ENCODE peak calls at places on chromosomes 3 and 15, in ten cellular contexts. Y is GM12878, K is cardiac muscle cell, X is fibroblast of lung, P is neural progenitor cell, G is endodermal cell, M is sigmoid colon, Q is tibial artery, F is lung, R is thoracic aorta. I is an unnamed sample. For H3K4me1, H3K27me3 and H3K36me3, the result is how much of the 10 kb centered on the place peaks cover.

GRCh38 chr15:80426316-80426715 is 22.1 kb downstream of the ARNT2 start:
- DNase-seq in G (no peak), M (no peak), Q (no peak), K (no peak), P (no peak), X (no peak), R (no peak), F (no peak), Y (no peak), I (no peak)

GRCh38 chr3:125186261-125186770 is 26.2 kb downstream of the SLC12A8 start:
- DNase-seq in P (no peak), K (peak), R (no peak), Y (no peak), M (no peak), Q (no peak), X (peak), F (no peak), G (peak), I (no peak)

GRCh38 chr15:82942691-82943090 is 9.8 kb downstream of the HOMER2 start:
- DNase-seq in P (no peak), Q (no peak), K (no peak), M (no peak), G (no peak), X (no peak), Y (no peak), R (no peak), F (peak), I (no peak)

GRCh38 chr3:175672119-175672689 is 813.1 kb downstream of the NAALADL2 start:
- DNase-seq in P (no peak), G (no peak), Y (no peak), K (no peak), Q (no peak), F (no peak), X (peak), R (no peak), M (no peak), I (no peak)

GRCh38 chr3:188241072-188241471 is 87.1 kb downstream of the LPP start:
- DNase-seq in G (no peak), M (peak), P (no peak), K (peak), X (peak), Y (no peak), Q (peak), R (no peak), F (no peak), I (no peak)

GRCh38 chr3:42855547-42856380 is 19.9 kb downstream of the CYP8B1 start:
- DNase-seq in G (no peak), X (no peak), M (no peak), Y (no peak), R (no peak), P (no peak), F (no peak), K (no peak), Q (no peak), I (peak)

GRCh38 chr15:76418352-76419140 is 82.0 kb downstream of the ISL2 start:
- DNase-seq in Q (no peak), K (no peak), Y (no peak), P (no peak), F (no peak), X (no peak), R (no peak), M (no peak), G (no peak), I (no peak)

GRCh38 chr15:99110581-99111320 is 5.9 kb downstream of the SYNM start:
- DNase-seq in F (no peak), M (peak), Q (peak), P (no peak), R (no peak), X (peak), G (no peak), Y (no peak), K (no peak), I (no peak)

GRCh38 chr3:192490720-192491119 is 236.6 kb downstream of the FGF12 start:
- DNase-seq in Q (no peak), F (no peak), K (no peak), G (no peak), R (no peak), X (no peak), M (no peak), Y (no peak), P (no peak), I (no peak)

GRCh38 chr3:185796431-185797107 is 28.3 kb downstream of the IGF2BP2 start:
- DNase-seq in R (no peak), G (no peak), F (peak), X (no peak), Q (no peak), P (no peak), Y (no peak), M (no peak), K (no peak), I (peak)

GRCh38 chr3:25589783-25590258 is 74.9 kb downstream of the TOP2B start:
- DNase-seq in P (no peak), F (peak), Y (no peak), G (peak), X (no peak), K (peak), Q (no peak), R (no peak), M (no peak), I (no peak)

GRCh38 chr3:33581666-33582065 is 136.4 kb downstream of the CLASP2 start:
- DNase-seq in Q (no peak), M (no peak), R (no peak), G (peak), X (no peak), K (no peak), P (no peak), F (no peak), Y (no peak), I (no peak)

GRCh38 chr15:45572627-45573026 is 14.6 kb upstream of the BLOC1S6 start:
- DNase-seq in P (no peak), M (no peak), X (no peak), K (no peak), Q (no peak), Y (no peak), F (no peak), G (no peak), R (no peak), I (no peak)

GRCh38 chr3:50008931-50009330 is 69.0 kb downstream of the RBM6 start:
- DNase-seq in P (no peak), Y (no peak), X (peak), G (no peak), R (no peak), F (no peak), Q (no peak), K (no peak), M (no peak), I (no peak)

GRCh38 chr3:9244495-9245183 is 4.8 kb downstream of the SRGAP3 start:
- DNase-seq in Y (no peak), Q (no peak), P (no peak), R (no peak), K (no peak), X (no peak), G (no peak), M (no peak), F (no peak), I (no peak)

GRCh38 chr15:32867313-32867626 is 149.5 kb downstream of the GREM1 start:
- DNase-seq in K (no peak), P (no peak), M (no peak), R (no peak), Q (no peak), Y (no peak), X (peak), G (no peak), F (no peak), I (no peak)

GRCh38 chr3:46397111-46397510 is 9.8 kb downstream of the CCR5AS start:
- DNase-seq in F (no peak), Y (no peak), K (no peak), X (no peak), P (no peak), Q (no peak), R (no peak), G (no peak), M (no peak), I (no peak)

GRCh38 chr15:35713733-35714132 is 167.8 kb upstream of the DPH6 start:
- DNase-seq in Q (no peak), G (no peak), K (no peak), M (no peak), Y (no peak), X (no peak), R (no peak), P (no peak), F (no peak), I (no peak)

GRCh38 chr3:63961891-63962290 is 49.7 kb upstream of the SCAANT1 start:
- DNase-seq in Y (no peak), P (no peak), R (no peak), M (no peak), G (no peak), F (no peak), K (peak), X (peak), Q (no peak), I (peak)

GRCh38 chr3:49053543-49053942 is 24.3 kb upstream of the IMPDH2 start:
- DNase-seq in X (no peak), M (no peak), Q (no peak), P (no peak), R (no peak), Y (no peak), K (no peak), G (no peak), F (no peak), I (no peak)

GRCh38 chr3:171458857-171459129 is 1.4 kb downstream of the TNIK start:
- DNase-seq in M (no peak), Y (no peak), R (no peak), X (no peak), Q (no peak), K (peak), F (no peak), G (peak), P (peak), I (no peak)

GRCh38 chr15:31241888-31242287 is 84.7 kb upstream of the KLF13 start:
- DNase-seq in P (no peak), M (no peak), K (no peak), R (no peak), Q (no peak), G (no peak), Y (no peak), X (no peak), F (no peak), I (peak)

GRCh38 chr3:100335137-100335833 is 728 bp downstream of the NIT2 start:
- DNase-seq in R (no peak), Q (no peak), M (no peak), G (peak), Y (no peak), P (peak), F (no peak), K (no peak), X (peak), I (peak)

GRCh38 chr3:171566803-171567422 is 106.7 kb upstream of the TNIK start:
- DNase-seq in M (no peak), Y (peak), F (no peak), G (no peak), X (peak), K (peak), R (no peak), P (peak), Q (no peak), I (peak)

GRCh38 chr3:191220908-191221307 is 21.9 kb downstream of the OSTN start:
- DNase-seq in G (peak), P (peak), F (no peak), Y (no peak), K (no peak), X (no peak), R (no peak), M (no peak), Q (no peak), I (no peak)

GRCh38 chr3:175777495-175777894 is 918.4 kb downstream of the NAALADL2 start:
- DNase-seq in F (no peak), M (no peak), R (no peak), Q (no peak), G (no peak), K (no peak), X (peak), Y (no peak), P (no peak), I (peak)

GRCh38 chr3:36397856-36398255 is 17.6 kb downstream of the STAC start:
- DNase-seq in X (no peak), F (no peak), Y (no peak), K (no peak), Q (no peak), R (no peak), M (no peak), G (no peak), P (no peak), I (no peak)

GRCh38 chr3:43770426-43771103 is 79.8 kb downstream of the ABHD5 start:
- DNase-seq in Y (no peak), K (no peak), P (no peak), F (peak), X (no peak), R (peak), Q (peak), G (no peak), M (peak), I (peak)

GRCh38 chr15:33377239-33377638 is 66.5 kb downstream of the RYR3 start:
- DNase-seq in P (no peak), Y (no peak), Q (no peak), R (no peak), X (no peak), K (no peak), G (no peak), F (no peak), M (no peak), I (no peak)

GRCh38 chr3:123098411-123099330 is 31.8 kb downstream of the PDIA5 start:
- DNase-seq in Q (peak), X (no peak), Y (no peak), F (no peak), P (no peak), M (no peak), K (no peak), G (peak), R (no peak), I (peak)

GRCh38 chr3:113084777-113085176 is 94.0 kb downstream of the GTPBP8 start:
- DNase-seq in F (no peak), G (no peak), R (no peak), M (peak), P (no peak), K (no peak), Q (no peak), X (peak), Y (no peak), I (no peak)

GRCh38 chr3:152830245-152830644 is 4.7 kb upstream of the P2RY1 start:
- DNase-seq in P (no peak), X (no peak), M (no peak), Y (no peak), Q (no peak), F (no peak), K (no peak), R (no peak), G (no peak), I (no peak)

GRCh38 chr15:69591905-69592508 is 139.4 kb downstream of the RPLP1 start:
- DNase-seq in R (no peak), G (no peak), P (no peak), Y (no peak), M (no peak), X (no peak), K (no peak), F (no peak), Q (no peak), I (peak)

GRCh38 chr15:69587731-69588130 is 135.1 kb downstream of the RPLP1 start:
- DNase-seq in Y (no peak), G (no peak), P (no peak), M (no peak), X (no peak), R (no peak), K (no peak), Q (no peak), F (no peak), I (no peak)

GRCh38 chr15:69590932-69591524 is 138.4 kb downstream of the RPLP1 start:
- DNase-seq in Y (no peak), G (no peak), X (no peak), P (no peak), R (no peak), K (no peak), F (no peak), Q (peak), M (no peak), I (no peak)

GRCh38 chr15:69592954-69593353 is 140.3 kb downstream of the RPLP1 start:
- DNase-seq in P (no peak), G (no peak), R (no peak), X (no peak), Y (no peak), M (no peak), F (no peak), K (no peak), Q (no peak), I (no peak)

DNA sequence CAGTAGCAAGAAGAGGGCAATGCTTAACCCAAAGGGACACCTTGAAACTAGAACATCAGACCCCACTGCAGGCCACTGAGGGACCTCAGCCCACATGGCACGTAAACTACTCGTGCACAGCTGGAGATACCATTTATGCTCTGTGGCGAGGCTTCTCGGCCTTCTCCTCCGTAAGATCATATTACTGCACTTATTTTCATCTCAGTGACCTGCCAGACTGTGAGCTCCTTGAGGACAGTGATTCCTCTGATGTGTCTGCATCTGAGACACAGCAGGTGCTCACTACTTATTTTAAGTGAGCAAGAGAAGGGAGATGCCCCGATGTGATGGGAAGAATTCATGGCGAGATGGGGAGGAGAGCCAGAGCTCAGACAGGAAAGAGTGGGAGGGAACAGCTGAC is 137.6 kb downstream of the RPLP1 start:
- DNase-seq in M (no peak), Q (peak), G (no peak), R (no peak), P (no peak), K (no peak), Y (no peak), F (no peak), X (no peak), I (no peak)
- H3K4me1 ChIP-seq in M (under half), Q (under half), G (under half), R (under half), P (under half), K (under half), Y (under half), F (under half), X (under half), I (under half)

GRCh38 chr3:128996200-128996599 is 2.3 kb upstream of the CFAP92 start:
- DNase-seq in K (no peak), P (no peak), Y (no peak), G (no peak), M (no peak), R (no peak), X (no peak), Q (no peak), F (no peak), I (no peak)
- H3K27me3 ChIP-seq in K (half or more), P (under half), Y (under half), G (half or more), M (under half), R (under half), X (under half), Q (under half), F (under half), I (under half)

DNA sequence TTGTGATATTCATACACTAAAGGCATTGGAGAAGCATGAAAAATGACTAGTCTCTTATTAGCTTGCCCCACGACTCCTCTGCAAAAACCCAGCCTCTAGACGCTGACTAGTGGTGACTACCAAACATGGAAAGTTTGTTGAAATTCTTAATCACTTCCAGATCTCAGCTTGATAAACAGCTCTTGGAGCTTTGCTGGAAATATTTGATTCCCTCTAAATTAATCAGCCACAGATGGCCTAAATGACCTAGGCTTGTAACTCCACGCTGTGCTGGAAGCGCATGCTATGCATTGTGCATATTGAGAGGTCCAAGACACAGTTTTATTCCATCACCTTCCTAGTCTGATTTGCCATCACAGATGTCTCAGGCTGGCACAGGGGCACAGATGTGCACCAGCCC is 244.7 kb upstream of the ST8SIA2 start:
- DNase-seq in K (no peak), X (no peak), Q (no peak), R (no peak), P (no peak), M (no peak), F (no peak), Y (no peak), G (no peak), I (no peak)
- H3K36me3 ChIP-seq in K (under half), X (under half), Q (under half), R (under half), P (under half), M (under half), F (under half), Y (under half), G (under half), I (under half)

GRCh38 chr3:195544634-195545033 is 1.5 kb upstream of the PPP1R2 start:
- DNase-seq in P (no peak), X (no peak), M (peak), G (no peak), Q (peak), Y (no peak), F (peak), R (no peak), K (no peak), I (no peak)
- H3K4me1 ChIP-seq in P (under half), X (under half), M (under half), G (under half), Q (half or more), Y (under half), F (under half), R (under half), K (under half), I (under half)